ENCODE peak calls at places on chromosomes 16 and 17, in five cellular contexts. L, F, Y, I and T are unnamed samples. For H3K9me3 and H3K36me3, the result is how much of the 10 kb centered on the place peaks cover.

GRCh38 chr17:63816669-63817068 is 10.6 kb upstream of the PSMC5 start:
- DNase-seq in L (no peak), F (peak), Y (no peak), I (no peak), T (no peak)

GRCh38 chr16:85563515-85564276 is 49.4 kb upstream of the GSE1 start:
- DNase-seq in L (no peak), F (no peak), Y (no peak), I (peak), T (peak)

GRCh38 chr16:49704586-49705155 is 151.2 kb downstream of the ZNF423 start:
- DNase-seq in L (no peak), F (no peak), Y (no peak), I (no peak), T (no peak)

GRCh38 chr16:88681084-88681680 is 5.1 kb downstream of the SNAI3 start:
- DNase-seq in L (no peak), F (no peak), Y (peak), I (no peak), T (no peak)

GRCh38 chr17:80224683-80225082 is 4.5 kb downstream of the SLC26A11 start:
- DNase-seq in L (no peak), F (no peak), Y (no peak), I (no peak), T (no peak)

GRCh38 chr17:54439816-54440215 is 460.8 kb upstream of the TOM1L1 start:
- DNase-seq in L (no peak), F (no peak), Y (no peak), I (no peak), T (no peak)

GRCh38 chr16:16127469-16128116 is 95.7 kb downstream of the ABCC6 start:
- DNase-seq in L (peak), F (peak), Y (peak), I (peak), T (peak)

GRCh38 chr17:19260958-19261357 is 23.8 kb downstream of the EPN2 start:
- DNase-seq in L (peak), F (no peak), Y (no peak), I (no peak), T (peak)

GRCh38 chr17:36525113-36525512 is 9.6 kb downstream of the MYO19 start:
- DNase-seq in L (no peak), F (peak), Y (no peak), I (no peak), T (no peak)

GRCh38 chr17:80283116-80283852 is 22.6 kb downstream of the RNF213 start:
- DNase-seq in L (no peak), F (no peak), Y (no peak), I (no peak), T (no peak)

GRCh38 chr16:67022531-67023214 is 6.3 kb upstream of the CBFB start:
- DNase-seq in L (no peak), F (peak), Y (no peak), I (no peak), T (no peak)

GRCh38 chr17:15941781-15942180 is 3.1 kb upstream of the ADORA2B start:
- DNase-seq in L (no peak), F (peak), Y (no peak), I (no peak), T (no peak)
- H3K9me3 ChIP-seq in L (under half), F (under half), Y (under half), I (under half), T (under half)

GRCh38 chr17:7579839-7580630 is 597 bp downstream of the CD68 start:
- DNase-seq in L (no peak), F (no peak), Y (no peak), I (no peak), T (no peak)
- H3K4me3 ChIP-seq in L (peak), F (peak), Y (no peak), I (peak), T (peak)

DNA sequence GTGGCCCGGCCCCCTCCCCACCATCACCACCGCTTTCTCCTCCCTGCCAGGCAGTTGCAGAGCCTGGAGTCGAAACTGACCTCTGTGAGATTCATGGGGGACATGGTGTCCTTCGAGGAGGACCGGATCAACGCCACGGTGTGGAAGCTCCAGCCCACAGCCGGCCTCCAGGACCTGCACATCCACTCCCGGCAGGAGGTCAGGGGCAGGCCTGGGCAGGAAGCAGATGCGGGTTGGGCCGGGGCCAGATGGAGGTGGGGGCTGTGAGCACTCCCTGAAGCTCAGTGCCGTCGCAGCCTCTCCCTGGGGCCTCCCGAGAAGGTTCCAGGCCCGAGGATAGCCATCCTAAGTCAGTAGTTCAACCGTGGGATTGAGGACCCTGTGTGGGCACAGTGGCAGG is 14.2 kb upstream of the ADGRG3 start:
- DNase-seq in L (no peak), F (no peak), Y (no peak), I (no peak), T (peak)
- H3K36me3 ChIP-seq in L (under half), F (under half), Y (under half), I (under half), T (under half)

GRCh38 chr16:35311475-35311874 is 1852.1 kb downstream of the TP53TG3F start:
- DNase-seq in L (no peak), F (no peak), Y (no peak), I (no peak), T (no peak)
- H3K9me3 ChIP-seq in L (under half), F (under half), Y (under half), I (under half), T (under half)